ENCODE peak calls at places on chromosomes 7 and 10, in eight cellular contexts. X, I, F, U, O, G, J and E are unnamed samples.

GRCh38 chr10:101295266-101295665 is 58.7 kb upstream of the BTRC start:
- DNase-seq in G (no peak), I (no peak), U (peak), F (no peak), J (no peak), X (no peak), O (no peak), E (peak)

GRCh38 chr10:126533644-126534043 is 136.8 kb downstream of the C10orf90 start:
- DNase-seq in J (no peak), I (no peak), G (no peak), O (no peak), X (no peak), F (no peak), U (no peak), E (no peak)

GRCh38 chr7:148014473-148014872 is 576.1 kb upstream of the C7orf33 start:
- DNase-seq in O (no peak), U (no peak), G (no peak), I (peak), X (no peak), J (no peak), F (no peak), E (no peak)

GRCh38 chr10:6346621-6347020 is 143.9 kb downstream of the PFKFB3 start:
- DNase-seq in J (no peak), X (no peak), G (no peak), U (no peak), F (no peak), O (no peak), I (no peak), E (no peak)

GRCh38 chr7:93530701-93531100 is 43.8 kb downstream of the CALCR start:
- DNase-seq in J (no peak), I (no peak), U (no peak), F (no peak), X (no peak), O (no peak), G (no peak), E (no peak)

GRCh38 chr10:126060232-126060935 is 164.0 kb downstream of the FANK1 start:
- DNase-seq in J (no peak), G (no peak), F (no peak), U (no peak), X (no peak), O (no peak), I (peak), E (no peak)

GRCh38 chr7:111931016-111931517 is 275.1 kb downstream of the DOCK4 start:
- DNase-seq in X (no peak), O (no peak), G (no peak), I (peak), J (no peak), U (no peak), F (no peak), E (no peak)

GRCh38 chr10:114810926-114811325 is 10.7 kb upstream of the FHIP2A start:
- DNase-seq in U (no peak), X (no peak), J (no peak), I (no peak), O (no peak), F (no peak), G (no peak), E (no peak)

GRCh38 chr7:117157121-117157870 is 165.6 kb downstream of the WNT2 start:
- DNase-seq in I (peak), G (no peak), U (peak), J (no peak), F (no peak), O (no peak), X (no peak), E (peak)

GRCh38 chr7:64890761-64891666 is 12.1 kb upstream of the ZNF273 start:
- DNase-seq in G (no peak), X (no peak), O (no peak), F (no peak), J (no peak), U (no peak), I (peak), E (no peak)

GRCh38 chr10:45374451-45375052 is 536 bp downstream of the ALOX5 start:
- DNase-seq in O (peak), I (peak), J (no peak), U (no peak), X (no peak), F (no peak), G (no peak), E (no peak)

GRCh38 chr7:34128762-34129161 is 223.4 kb downstream of the BMPER start:
- DNase-seq in O (no peak), U (no peak), I (no peak), X (no peak), F (no peak), G (no peak), J (no peak), E (no peak)

GRCh38 chr7:105840981-105841749 is 35.2 kb downstream of the ATXN7L1 start:
- DNase-seq in X (no peak), O (no peak), F (no peak), I (peak), U (no peak), J (no peak), G (no peak), E (no peak)

GRCh38 chr7:149310113-149310836 is 48.3 kb downstream of the ZNF783 start:
- DNase-seq in I (peak), F (no peak), O (no peak), G (no peak), J (no peak), U (no peak), X (peak), E (peak)

GRCh38 chr10:22816298-22816653 is 101.9 kb upstream of the PIP4K2A start:
- DNase-seq in O (no peak), J (no peak), F (no peak), I (peak), U (no peak), G (no peak), X (no peak), E (no peak)

GRCh38 chr7:42457663-42458062 is 220.7 kb upstream of the GLI3 start:
- DNase-seq in X (no peak), F (no peak), O (no peak), U (no peak), I (no peak), J (no peak), G (no peak), E (no peak)

GRCh38 chr7:152411389-152411788 is 24.4 kb downstream of the KMT2C start:
- DNase-seq in F (no peak), U (no peak), O (no peak), I (no peak), J (no peak), G (no peak), X (peak), E (no peak)

GRCh38 chr10:18651324-18652007 is at the start of gene NSUN6:
- DNase-seq in X (peak), U (peak), G (peak), J (peak), O (peak), I (peak), F (peak), E (peak)

GRCh38 chr7:4753610-4754432 is 21.6 kb upstream of the AP5Z1 start:
- DNase-seq in I (peak), X (peak), G (peak), F (peak), O (peak), J (peak), U (peak), E (peak)

GRCh38 chr7:78792624-78793023 is 660.8 kb downstream of the MAGI2 start:
- DNase-seq in O (no peak), X (no peak), F (no peak), G (no peak), J (no peak), U (no peak), I (no peak), E (no peak)

GRCh38 chr10:78361031-78361430 is 327.4 kb downstream of the RPS24 start:
- DNase-seq in U (no peak), F (no peak), O (no peak), X (no peak), I (no peak), J (no peak), G (no peak), E (no peak)

GRCh38 chr10:26435852-26436251 is 2.3 kb upstream of the APBB1IP start:
- DNase-seq in U (no peak), X (no peak), I (no peak), O (no peak), G (no peak), F (no peak), J (no peak), E (no peak)

GRCh38 chr10:99329238-99329890 is at the start of gene CNNM1:
- DNase-seq in U (no peak), J (no peak), O (peak), X (no peak), F (no peak), I (peak), G (peak), E (no peak)

GRCh38 chr7:131040467-131040932 is 287.2 kb upstream of the MKLN1 start:
- DNase-seq in F (no peak), I (peak), G (peak), U (peak), O (no peak), J (peak), X (peak), E (peak)

GRCh38 chr7:155190608-155191536 is 106.8 kb upstream of the INSIG1 start:
- DNase-seq in G (peak), X (peak), U (peak), J (peak), F (no peak), I (peak), O (no peak), E (peak)

GRCh38 chr10:97715259-97715874 is 1.8 kb downstream of the MARVELD1 start:
- DNase-seq in J (no peak), X (no peak), U (no peak), G (no peak), F (no peak), O (no peak), I (no peak), E (no peak)

GRCh38 chr10:35824704-35825103 is 182.6 kb upstream of the FZD8 start:
- DNase-seq in X (no peak), O (no peak), G (no peak), U (no peak), J (no peak), F (no peak), I (no peak), E (peak)

GRCh38 chr10:75922435-75922834 is 491.0 kb downstream of the LRMDA start:
- DNase-seq in F (no peak), O (no peak), I (peak), J (no peak), U (no peak), G (no peak), X (no peak), E (no peak)

GRCh38 chr7:106139253-106140251 is 27.4 kb upstream of the SYPL1 start:
- DNase-seq in O (no peak), F (no peak), I (no peak), J (no peak), G (no peak), X (peak), U (no peak), E (no peak)

GRCh38 chr7:57367171-57367570 is 82.8 kb upstream of the ZNF716 start:
- DNase-seq in I (no peak), O (no peak), G (no peak), F (no peak), J (no peak), X (no peak), U (no peak), E (no peak)

GRCh38 chr10:95536017-95536416 is 25.2 kb downstream of the SORBS1 start:
- DNase-seq in J (no peak), I (no peak), F (no peak), X (no peak), O (no peak), G (no peak), U (no peak), E (no peak)

GRCh38 chr10:100347568-100348195 is 649 bp downstream of the SCD start:
- DNase-seq in J (no peak), X (peak), F (no peak), O (no peak), G (no peak), U (peak), I (no peak), E (peak)

GRCh38 chr7:98185101-98185500 is 26.1 kb upstream of the BHLHA15 start:
- DNase-seq in O (no peak), X (no peak), J (no peak), U (no peak), F (no peak), G (no peak), I (no peak), E (no peak)